ENCODE peak calls at places on chromosomes 7 and 10, in eight cellular contexts. M, B, P, T, G, V, A and J are unnamed samples.

GRCh38 chr7:101535333-101535732 is 93.8 kb downstream of the MYL10 start:
- DNase-seq in M (no peak), B (no peak), P (no peak), T (no peak), G (no peak), V (no peak), A (no peak), J (no peak)

GRCh38 chr10:7887417-7887816 is 69.1 kb downstream of the TAF3 start:
- DNase-seq in M (no peak), B (no peak), P (no peak), T (no peak), G (no peak), V (no peak), A (no peak), J (no peak)

GRCh38 chr10:22335204-22335956 is 9.9 kb upstream of the SPAG6 start:
- DNase-seq in M (peak; percentile 70), B (peak; percentile 72), P (no peak), T (peak; percentile 61), G (no peak), V (no peak), A (no peak), J (peak; percentile 51)

GRCh38 chr10:20898851-20899250 is 1.7 kb upstream of the NEBL start:
- DNase-seq in M (no peak), B (no peak), P (no peak), T (no peak), G (no peak), V (no peak), A (no peak), J (no peak)

GRCh38 chr7:157703131-157703530 is 366.3 kb downstream of the DNAJB6 start:
- DNase-seq in M (no peak), B (peak; percentile 40), P (no peak), T (peak; percentile 2), G (no peak), V (no peak), A (no peak), J (no peak)

GRCh38 chr10:74156919-74157289 is 5.9 kb downstream of the ADK start:
- DNase-seq in M (no peak), B (no peak), P (no peak), T (peak; percentile 30), G (no peak), V (no peak), A (no peak), J (peak; percentile 24)

GRCh38 chr7:100469227-100470044 is 5.4 kb upstream of the SPACDR start:
- DNase-seq in M (peak; percentile 90), B (peak; percentile 94), P (peak; percentile 66), T (peak; percentile 91), G (no peak), V (no peak), A (no peak), J (peak; percentile 98)

GRCh38 chr10:76576276-76576962 is 1061.2 kb downstream of the KCNMA1 start:
- DNase-seq in M (no peak), B (no peak), P (no peak), T (no peak), G (no peak), V (no peak), A (no peak), J (no peak)

GRCh38 chr7:139918488-139918887 is 89.4 kb downstream of the TBXAS1 start:
- DNase-seq in M (no peak), B (no peak), P (no peak), T (no peak), G (no peak), V (no peak), A (no peak), J (no peak)

GRCh38 chr7:158695726-158696452 is 8.7 kb downstream of the NCAPG2 start:
- DNase-seq in M (no peak), B (peak; percentile 83), P (no peak), T (peak; percentile 74), G (peak; percentile 34), V (no peak), A (no peak), J (no peak)

GRCh38 chr10:54402576-54402975 is 398.5 kb downstream of the PCDH15 start:
- DNase-seq in M (no peak), B (no peak), P (peak; percentile 7), T (no peak), G (no peak), V (no peak), A (no peak), J (no peak)

GRCh38 chr10:109882251-109883057 is 40.9 kb downstream of the XPNPEP1 start:
- DNase-seq in M (no peak), B (no peak), P (no peak), T (no peak), G (no peak), V (no peak), A (no peak), J (no peak)

GRCh38 chr7:11776083-11776482 is 55.9 kb downstream of the THSD7A start:
- DNase-seq in M (no peak), B (no peak), P (no peak), T (no peak), G (no peak), V (no peak), A (no peak), J (no peak)

GRCh38 chr7:148883233-148884048 is 650 bp downstream of the EZH2 start:
- DNase-seq in M (peak; percentile 79), B (peak; percentile 75), P (peak; percentile 4), T (peak; percentile 41), G (no peak), V (no peak), A (no peak), J (peak; percentile 32)
- TF ChIP-seq POLR2AphosphoS5 in M (no peak), B (no peak), P (no peak), T (no peak), G (no peak), V (no peak), A (peak; percentile 23), J (peak; percentile 22)

GRCh38 chr7:23685770-23686169 is 5.8 kb downstream of the FAM221A start:
- DNase-seq in M (no peak), B (no peak), P (no peak), T (no peak), G (no peak), V (no peak), A (no peak), J (no peak)

GRCh38 chr7:23689165-23689564 is 9.2 kb downstream of the FAM221A start:
- DNase-seq in M (no peak), B (no peak), P (no peak), T (no peak), G (no peak), V (no peak), A (no peak), J (no peak)

GRCh38 chr7:23691320-23691719 is 11.3 kb downstream of the FAM221A start:
- DNase-seq in M (no peak), B (no peak), P (no peak), T (no peak), G (no peak), V (no peak), A (no peak), J (no peak)

GRCh38 chr7:23687011-23687410 is 7.0 kb downstream of the FAM221A start:
- DNase-seq in M (no peak), B (no peak), P (no peak), T (no peak), G (no peak), V (no peak), A (no peak), J (no peak)
- TF ChIP-seq POLR2AphosphoS5 in M (no peak), B (no peak), P (no peak), T (no peak), G (no peak), V (no peak), A (no peak), J (no peak)

DNA sequence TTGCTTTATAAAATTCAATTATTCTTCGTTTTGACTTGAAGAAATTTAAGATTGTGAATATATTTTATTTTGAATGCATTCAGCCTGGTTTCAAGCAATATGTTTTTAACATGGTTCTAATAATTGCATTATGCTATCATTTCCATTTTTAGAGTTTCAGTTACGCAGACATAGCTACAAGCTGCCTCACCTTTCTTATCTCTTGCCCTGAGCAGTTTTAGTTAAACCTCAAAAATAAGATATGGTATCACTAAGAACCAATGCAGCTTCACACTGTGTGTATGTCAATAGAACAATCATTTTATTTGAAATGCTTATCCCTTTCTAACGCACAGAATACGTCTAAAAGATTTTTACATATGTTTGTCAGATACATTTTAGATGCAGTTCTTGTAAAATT is 632.6 kb upstream of the KCND2 start:
- DNase-seq in M (no peak), B (no peak), P (no peak), T (no peak), G (no peak), V (no peak), A (no peak), J (no peak)
- TF ChIP-seq POLR2AphosphoS5 in M (no peak), B (no peak), P (no peak), T (no peak), G (no peak), V (no peak), A (no peak), J (no peak)

GRCh38 chr7:148481965-148482626 is 108.5 kb upstream of the C7orf33 start:
- DNase-seq in M (no peak), B (no peak), P (no peak), T (no peak), G (no peak), V (no peak), A (no peak), J (no peak)
- TF ChIP-seq POLR2AphosphoS5 in M (no peak), B (no peak), P (no peak), T (no peak), G (no peak), V (no peak), A (no peak), J (no peak)

GRCh38 chr7:8423057-8423456 is 10.4 kb upstream of the NXPH1 start:
- DNase-seq in M (no peak), B (no peak), P (no peak), T (no peak), G (no peak), V (no peak), A (no peak), J (no peak)
- TF ChIP-seq POLR2AphosphoS5 in M (no peak), B (no peak), P (no peak), T (no peak), G (no peak), V (no peak), A (no peak), J (no peak)

DNA sequence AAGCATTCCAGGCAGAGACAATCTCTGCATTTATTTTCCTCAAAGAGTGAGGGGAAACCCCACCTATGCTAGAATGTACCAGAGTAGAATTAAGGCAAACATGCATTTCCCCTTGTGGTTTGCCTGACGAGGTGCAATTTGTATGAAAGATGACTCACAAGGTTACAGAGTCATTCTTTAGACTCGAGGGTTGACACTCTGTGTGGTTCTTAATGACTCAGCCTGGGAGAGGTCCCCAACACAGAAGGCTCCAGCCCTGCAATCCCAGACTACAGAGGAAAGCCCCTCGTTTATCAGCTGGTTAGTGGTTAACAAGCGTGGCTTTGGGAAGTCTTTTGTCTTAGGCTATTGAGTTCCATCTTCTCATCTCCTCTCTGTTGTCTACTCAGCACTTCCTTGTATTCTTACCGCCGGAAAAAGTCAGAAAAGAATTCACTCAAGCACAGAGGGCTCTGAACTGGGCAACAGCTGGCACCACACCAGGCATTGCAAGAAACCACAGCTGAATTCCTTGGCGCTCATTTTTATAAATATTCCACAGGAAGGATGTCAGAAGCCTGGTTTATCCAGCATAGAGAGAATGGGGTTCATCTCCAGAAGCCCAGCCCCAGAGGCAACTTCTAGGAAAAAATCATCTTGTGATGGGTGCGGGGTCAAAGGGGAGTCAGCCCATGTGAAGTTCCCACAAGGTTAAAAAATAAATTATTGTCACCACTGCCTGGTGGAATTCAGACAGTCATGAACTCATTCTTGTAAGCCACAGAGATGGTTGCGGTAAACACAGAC is 24.4 kb upstream of the SVIL start:
- DNase-seq in M (no peak), B (peak; percentile 83), P (peak; percentile 94), T (peak; percentile 29), G (peak; percentile 97), V (no peak), A (peak; percentile 44), J (peak; percentile 13)
- TF ChIP-seq POLR2AphosphoS5 in M (no peak), B (peak; percentile 3), P (peak; percentile 74), T (peak; percentile 54), G (peak; percentile 76), V (no peak), A (no peak), J (no peak)